ENCODE peak calls at places on chromosomes 6 and 20, in five cellular contexts. One of them, this sample, is unnamed.

GRCh38 chr6:150652848-150653613 is 53.3 kb downstream of the PLEKHG1 start:
- DNase-seq in heart left ventricle: no peak
- DNase-seq in mucosa of descending colon: peak; percentile 55
- DNase-seq in lower lobe of right lung: no peak
- DNase-seq in GM23248: peak; percentile 43
- DNase-seq in this sample: no peak

GRCh38 chr6:43943781-43944250 is 173.8 kb downstream of the VEGFA start:
- DNase-seq in heart left ventricle: no peak
- DNase-seq in mucosa of descending colon: no peak
- DNase-seq in lower lobe of right lung: peak; percentile 59
- DNase-seq in GM23248: no peak
- DNase-seq in this sample: peak; percentile 76

GRCh38 chr6:41768545-41769308 is 11.0 kb downstream of the FRS3 start:
- DNase-seq in heart left ventricle: no peak
- DNase-seq in mucosa of descending colon: no peak
- DNase-seq in lower lobe of right lung: no peak
- DNase-seq in GM23248: no peak
- DNase-seq in this sample: peak; percentile 68

GRCh38 chr6:142855877-142856606 is 88.9 kb downstream of the HIVEP2 start:
- DNase-seq in heart left ventricle: no peak
- DNase-seq in mucosa of descending colon: no peak
- DNase-seq in lower lobe of right lung: no peak
- DNase-seq in GM23248: no peak
- DNase-seq in this sample: no peak

GRCh38 chr6:10558575-10558974 is 37.4 kb downstream of the GCNT2 start:
- DNase-seq in heart left ventricle: no peak
- DNase-seq in mucosa of descending colon: peak; percentile 55
- DNase-seq in lower lobe of right lung: no peak
- DNase-seq in GM23248: no peak
- DNase-seq in this sample: no peak

GRCh38 chr6:92827104-92827503 is 592.3 kb downstream of the EPHA7 start:
- DNase-seq in heart left ventricle: no peak
- DNase-seq in mucosa of descending colon: no peak
- DNase-seq in lower lobe of right lung: no peak
- DNase-seq in GM23248: no peak
- DNase-seq in this sample: no peak

GRCh38 chr6:31622678-31623077 is 2.2 kb downstream of the PRRC2A start:
- DNase-seq in heart left ventricle: no peak
- DNase-seq in mucosa of descending colon: no peak
- DNase-seq in lower lobe of right lung: peak; percentile 66
- DNase-seq in GM23248: no peak
- DNase-seq in this sample: peak; percentile 73

GRCh38 chr20:42706762-42707161 is 482.9 kb downstream of the PTPRT start:
- DNase-seq in heart left ventricle: no peak
- DNase-seq in mucosa of descending colon: no peak
- DNase-seq in lower lobe of right lung: no peak
- DNase-seq in GM23248: no peak
- DNase-seq in this sample: no peak

GRCh38 chr20:32249030-32249738 is 28.3 kb upstream of the KIF3B start:
- DNase-seq in heart left ventricle: no peak
- DNase-seq in mucosa of descending colon: no peak
- DNase-seq in lower lobe of right lung: no peak
- DNase-seq in GM23248: no peak
- DNase-seq in this sample: no peak

GRCh38 chr20:4920131-4920530 is 81.2 kb downstream of the SLC23A2 start:
- DNase-seq in heart left ventricle: no peak
- DNase-seq in mucosa of descending colon: no peak
- DNase-seq in lower lobe of right lung: no peak
- DNase-seq in GM23248: no peak
- DNase-seq in this sample: no peak

GRCh38 chr20:4918473-4918872 is 82.8 kb downstream of the SLC23A2 start:
- DNase-seq in heart left ventricle: no peak
- DNase-seq in mucosa of descending colon: no peak
- DNase-seq in lower lobe of right lung: no peak
- DNase-seq in GM23248: no peak
- DNase-seq in this sample: no peak

GRCh38 chr20:4922186-4922585 is 79.1 kb downstream of the SLC23A2 start:
- DNase-seq in heart left ventricle: no peak
- DNase-seq in mucosa of descending colon: no peak
- DNase-seq in lower lobe of right lung: no peak
- DNase-seq in GM23248: no peak
- DNase-seq in this sample: no peak

GRCh38 chr20:4919047-4919704 is 82.1 kb downstream of the SLC23A2 start:
- DNase-seq in heart left ventricle: no peak
- DNase-seq in mucosa of descending colon: no peak
- DNase-seq in lower lobe of right lung: no peak
- DNase-seq in GM23248: no peak
- DNase-seq in this sample: no peak

DNA sequence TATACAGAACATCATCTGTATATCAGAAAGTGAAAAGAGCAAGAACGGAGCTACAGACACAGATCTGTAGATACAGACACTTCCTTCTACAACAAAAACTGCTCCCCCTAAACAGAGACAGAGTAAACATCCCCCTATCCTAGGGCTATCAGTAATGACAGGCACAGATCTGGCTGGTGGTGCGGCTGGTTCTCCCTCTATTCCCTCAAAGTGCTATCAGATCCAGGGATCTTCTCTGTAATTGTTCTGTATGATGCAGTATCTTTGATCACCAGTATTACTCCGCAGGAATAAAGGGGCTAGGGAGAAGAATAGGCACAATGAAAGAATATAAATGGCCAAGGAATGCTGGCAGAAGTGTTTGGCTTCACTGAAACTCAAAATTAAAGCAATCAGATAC is 80.7 kb downstream of the SLC23A2 start:
- DNase-seq in heart left ventricle: no peak
- DNase-seq in mucosa of descending colon: no peak
- DNase-seq in lower lobe of right lung: no peak
- DNase-seq in GM23248: no peak
- DNase-seq in this sample: no peak
- H3K4me1 ChIP-seq in heart left ventricle: peaks cover 3% of the 10 kb centered on the region
- H3K4me1 ChIP-seq in mucosa of descending colon: peaks cover 12% of the 10 kb centered on the region
- H3K4me1 ChIP-seq in lower lobe of right lung: peaks cover 25% of the 10 kb centered on the region
- H3K4me1 ChIP-seq in GM23248: peaks cover under 1% of the 10 kb centered on the region
- H3K4me1 ChIP-seq in this sample: peaks cover 23% of the 10 kb centered on the region

GRCh38 chr6:33693186-33694158 is 18.0 kb downstream of the UQCC2 start:
- DNase-seq in heart left ventricle: no peak
- DNase-seq in mucosa of descending colon: no peak
- DNase-seq in lower lobe of right lung: no peak
- DNase-seq in GM23248: peak; percentile 18
- DNase-seq in this sample: no peak

GRCh38 chr6:33692078-33692759 is 19.3 kb downstream of the UQCC2 start:
- DNase-seq in heart left ventricle: peak; percentile 57
- DNase-seq in mucosa of descending colon: no peak
- DNase-seq in lower lobe of right lung: peak; percentile 45
- DNase-seq in GM23248: no peak
- DNase-seq in this sample: no peak

GRCh38 chr6:33691456-33692077 is 19.9 kb downstream of the UQCC2 start:
- DNase-seq in heart left ventricle: peak; percentile 55
- DNase-seq in mucosa of descending colon: no peak
- DNase-seq in lower lobe of right lung: no peak
- DNase-seq in GM23248: no peak
- DNase-seq in this sample: no peak

GRCh38 chr6:33694401-33694931 is 17.0 kb downstream of the UQCC2 start:
- DNase-seq in heart left ventricle: no peak
- DNase-seq in mucosa of descending colon: no peak
- DNase-seq in lower lobe of right lung: peak; percentile 47
- DNase-seq in GM23248: peak; percentile 91
- DNase-seq in this sample: no peak

DNA sequence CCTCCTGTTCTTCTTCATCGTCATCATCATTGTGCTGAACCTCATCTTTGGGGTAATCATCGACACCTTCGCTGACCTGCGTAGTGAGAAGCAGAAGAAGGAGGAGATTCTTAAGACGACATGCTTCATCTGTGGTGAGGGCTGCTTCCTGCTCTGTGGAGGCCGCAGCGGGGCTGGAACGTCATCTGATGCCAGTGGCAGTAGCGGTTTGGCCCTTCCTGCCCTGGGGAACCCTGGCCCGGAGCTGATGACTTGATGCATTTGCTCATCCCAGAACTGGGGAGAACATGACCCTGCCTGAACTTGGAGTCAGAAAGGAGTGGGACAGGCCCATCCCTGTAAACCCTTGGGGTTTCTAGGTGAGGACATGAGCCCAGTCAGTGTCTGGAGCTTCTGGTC is 18.7 kb downstream of the UQCC2 start:
- DNase-seq in heart left ventricle: no peak
- DNase-seq in mucosa of descending colon: peak; percentile 61
- DNase-seq in lower lobe of right lung: peak; percentile 64
- DNase-seq in GM23248: peak; percentile 79
- DNase-seq in this sample: no peak
- H3K4me1 ChIP-seq in heart left ventricle: peaks cover 57% of the 10 kb centered on the region
- H3K4me1 ChIP-seq in mucosa of descending colon: peaks cover 2% of the 10 kb centered on the region
- H3K4me1 ChIP-seq in lower lobe of right lung: peaks cover 61% of the 10 kb centered on the region
- H3K4me1 ChIP-seq in GM23248: peaks cover 46% of the 10 kb centered on the region
- H3K4me1 ChIP-seq in this sample: peaks cover 54% of the 10 kb centered on the region

GRCh38 chr6:36821581-36822335 is 17.5 kb downstream of the CPNE5 start:
- DNase-seq in heart left ventricle: peak; percentile 33
- DNase-seq in mucosa of descending colon: no peak
- DNase-seq in lower lobe of right lung: no peak
- DNase-seq in GM23248: no peak
- DNase-seq in this sample: no peak

GRCh38 chr6:36822506-36823269 is 16.6 kb downstream of the CPNE5 start:
- DNase-seq in heart left ventricle: peak; percentile 31
- DNase-seq in mucosa of descending colon: no peak
- DNase-seq in lower lobe of right lung: no peak
- DNase-seq in GM23248: no peak
- DNase-seq in this sample: no peak

GRCh38 chr6:36824262-36824661 is 15.0 kb downstream of the CPNE5 start:
- DNase-seq in heart left ventricle: peak; percentile 26
- DNase-seq in mucosa of descending colon: no peak
- DNase-seq in lower lobe of right lung: no peak
- DNase-seq in GM23248: no peak
- DNase-seq in this sample: no peak

GRCh38 chr6:36825452-36825851 is 13.8 kb downstream of the CPNE5 start:
- DNase-seq in heart left ventricle: peak; percentile 46
- DNase-seq in mucosa of descending colon: no peak
- DNase-seq in lower lobe of right lung: no peak
- DNase-seq in GM23248: no peak
- DNase-seq in this sample: no peak

DNA sequence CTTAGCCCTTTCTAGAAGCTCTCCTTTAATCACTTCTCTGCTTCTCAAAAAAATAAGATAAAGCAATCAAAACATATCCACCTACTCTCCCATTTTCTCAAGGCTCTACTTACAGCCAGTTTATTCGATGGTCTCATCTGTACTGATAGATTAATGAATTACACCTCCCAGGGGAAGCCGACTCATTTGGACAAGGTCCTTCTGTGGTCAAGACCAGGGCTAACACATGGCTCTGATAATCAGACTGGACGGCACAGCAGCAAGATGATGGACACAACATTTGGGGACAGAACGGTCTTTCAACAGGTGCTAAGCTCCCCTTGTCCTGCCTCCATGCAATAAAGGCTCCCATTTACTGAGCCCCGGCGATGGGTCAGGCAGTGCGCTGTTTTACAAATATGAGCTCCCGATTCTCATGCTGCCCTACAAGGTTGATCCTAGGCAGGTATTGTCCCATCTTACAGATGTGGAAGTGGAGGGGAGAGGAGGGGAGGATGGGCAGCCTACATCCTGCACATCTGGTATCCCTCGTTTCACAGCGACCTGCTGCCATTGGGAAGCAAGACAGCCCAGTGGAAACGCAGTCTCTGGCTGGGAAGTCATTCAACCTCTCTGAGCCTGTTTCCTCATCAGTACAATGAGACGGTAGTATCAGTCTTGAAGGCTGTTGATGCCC is 15.7 kb downstream of the CPNE5 start:
- DNase-seq in heart left ventricle: peak; percentile 31
- DNase-seq in mucosa of descending colon: no peak
- DNase-seq in lower lobe of right lung: no peak
- DNase-seq in GM23248: no peak
- DNase-seq in this sample: no peak
- H3K4me1 ChIP-seq in heart left ventricle: peaks cover 22% of the 10 kb centered on the region
- H3K4me1 ChIP-seq in mucosa of descending colon: no peaks in the 10 kb centered on the region
- H3K4me1 ChIP-seq in lower lobe of right lung: peaks cover 22% of the 10 kb centered on the region
- H3K4me1 ChIP-seq in GM23248: peaks cover 5% of the 10 kb centered on the region
- H3K4me1 ChIP-seq in this sample: peaks cover 18% of the 10 kb centered on the region

DNA sequence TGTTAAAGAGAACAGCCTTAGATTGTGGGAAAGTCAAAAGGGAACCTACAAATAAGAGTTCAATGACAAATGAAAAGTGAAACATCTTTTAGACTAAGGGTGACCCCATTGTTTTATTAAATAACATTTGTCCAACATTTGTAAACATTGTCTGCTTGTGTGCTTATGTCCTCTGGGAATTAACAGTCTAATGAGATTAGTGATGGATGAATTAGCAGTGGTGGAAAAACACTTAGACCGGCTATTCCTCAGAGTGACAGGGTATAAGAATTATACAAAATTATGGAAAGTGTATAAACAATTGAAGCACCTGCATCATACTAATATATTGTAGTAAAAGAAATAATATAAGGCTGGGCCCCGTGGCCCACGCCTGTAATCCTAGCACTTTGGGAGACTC is 29.3 kb upstream of the HFE start:
- DNase-seq in heart left ventricle: no peak
- DNase-seq in mucosa of descending colon: no peak
- DNase-seq in lower lobe of right lung: no peak
- DNase-seq in GM23248: no peak
- DNase-seq in this sample: no peak
- H3K4me1 ChIP-seq in heart left ventricle: no peaks in the 10 kb centered on the region
- H3K4me1 ChIP-seq in mucosa of descending colon: peaks cover 4% of the 10 kb centered on the region
- H3K4me1 ChIP-seq in lower lobe of right lung: peaks cover 8% of the 10 kb centered on the region
- H3K4me1 ChIP-seq in GM23248: peaks cover 10% of the 10 kb centered on the region
- H3K4me1 ChIP-seq in this sample: no peaks in the 10 kb centered on the region

GRCh38 chr6:56860466-56860865 is 94.4 kb upstream of the BEND6 start:
- DNase-seq in heart left ventricle: no peak
- DNase-seq in mucosa of descending colon: no peak
- DNase-seq in lower lobe of right lung: no peak
- DNase-seq in GM23248: peak; percentile 72
- DNase-seq in this sample: no peak

GRCh38 chr6:56864171-56864616 is 90.7 kb upstream of the BEND6 start:
- DNase-seq in heart left ventricle: no peak
- DNase-seq in mucosa of descending colon: no peak
- DNase-seq in lower lobe of right lung: no peak
- DNase-seq in GM23248: no peak
- DNase-seq in this sample: no peak

GRCh38 chr6:56862415-56863175 is 92.3 kb upstream of the BEND6 start:
- DNase-seq in heart left ventricle: no peak
- DNase-seq in mucosa of descending colon: no peak
- DNase-seq in lower lobe of right lung: no peak
- DNase-seq in GM23248: peak; percentile 73
- DNase-seq in this sample: no peak

GRCh38 chr6:56865081-56865875 is 89.6 kb upstream of the BEND6 start:
- DNase-seq in heart left ventricle: no peak
- DNase-seq in mucosa of descending colon: no peak
- DNase-seq in lower lobe of right lung: no peak
- DNase-seq in GM23248: no peak
- DNase-seq in this sample: no peak

GRCh38 chr6:56863366-56863765 is 91.5 kb upstream of the BEND6 start:
- DNase-seq in heart left ventricle: no peak
- DNase-seq in mucosa of descending colon: no peak
- DNase-seq in lower lobe of right lung: no peak
- DNase-seq in GM23248: peak; percentile 74
- DNase-seq in this sample: no peak
- H3K4me1 ChIP-seq in heart left ventricle: no peaks in the 10 kb centered on the region
- H3K4me1 ChIP-seq in mucosa of descending colon: peaks cover 14% of the 10 kb centered on the region
- H3K4me1 ChIP-seq in lower lobe of right lung: peaks cover 11% of the 10 kb centered on the region
- H3K4me1 ChIP-seq in GM23248: peaks cover 70% of the 10 kb centered on the region
- H3K4me1 ChIP-seq in this sample: peaks cover 6% of the 10 kb centered on the region